ENCODE peak calls at places on chromosomes 6 and 20, in six cellular contexts. K, C, W, F, V and A are unnamed samples.

GRCh38 chr6:37347177-37348145 is 6.3 kb upstream of the RNF8 start:
- DNase-seq in K (no peak), C (no peak), W (no peak), F (no peak), V (no peak), A (no peak)

GRCh38 chr6:36851149-36851614 is 11.9 kb upstream of the CPNE5 start:
- DNase-seq in K (peak), C (peak), W (peak), F (no peak), V (no peak), A (no peak)

GRCh38 chr6:158211273-158212055 is 43.3 kb downstream of the GTF2H5 start:
- DNase-seq in K (no peak), C (no peak), W (no peak), F (no peak), V (no peak), A (no peak)

GRCh38 chr20:64166712-64167615 is 2.7 kb downstream of the MYT1 start:
- DNase-seq in K (no peak), C (no peak), W (no peak), F (no peak), V (peak), A (no peak)

GRCh38 chr20:4297141-4297826 is 281.9 kb upstream of the RNF24 start:
- DNase-seq in K (no peak), C (no peak), W (peak), F (no peak), V (no peak), A (peak)

GRCh38 chr6:36160147-36160760 is 29.9 kb downstream of the MAPK13 start:
- DNase-seq in K (no peak), C (no peak), W (no peak), F (no peak), V (no peak), A (no peak)

GRCh38 chr6:168326294-168327261 is 7.0 kb upstream of the DACT2 start:
- DNase-seq in K (no peak), C (no peak), W (no peak), F (no peak), V (no peak), A (no peak)

GRCh38 chr6:135202821-135203220 is 21.7 kb downstream of the MYB start:
- DNase-seq in K (no peak), C (no peak), W (no peak), F (no peak), V (no peak), A (no peak)

GRCh38 chr20:53276143-53276542 is 304.0 kb downstream of the TSHZ2 start:
- DNase-seq in K (no peak), C (peak), W (no peak), F (no peak), V (no peak), A (peak)

GRCh38 chr6:89034586-89035251 is 45.8 kb upstream of the PNRC1 start:
- DNase-seq in K (no peak), C (no peak), W (peak), F (peak), V (no peak), A (no peak)

GRCh38 chr20:62064788-62065668 is 653 bp downstream of the TAF4 start:
- DNase-seq in K (peak), C (no peak), W (no peak), F (no peak), V (no peak), A (no peak)

GRCh38 chr6:137218473-137218916 is 690 bp downstream of the IFNGR1 start:
- DNase-seq in K (peak), C (peak), W (no peak), F (peak), V (no peak), A (peak)

GRCh38 chr20:52500150-52500549 is 308.6 kb upstream of the ZFP64 start:
- DNase-seq in K (no peak), C (no peak), W (no peak), F (no peak), V (no peak), A (no peak)

GRCh38 chr20:57242414-57242813 is 24.0 kb downstream of the BMP7 start:
- DNase-seq in K (no peak), C (no peak), W (no peak), F (no peak), V (no peak), A (no peak)

GRCh38 chr6:116034327-116034726 is 26.4 kb downstream of the FRK start:
- DNase-seq in K (no peak), C (no peak), W (peak), F (no peak), V (no peak), A (no peak)

GRCh38 chr20:21395666-21396044 is 1.7 kb downstream of the NKX2-4 start:
- DNase-seq in K (no peak), C (no peak), W (no peak), F (no peak), V (no peak), A (no peak)

GRCh38 chr6:36851632-36852031 is 12.4 kb upstream of the CPNE5 start:
- DNase-seq in K (no peak), C (no peak), W (no peak), F (no peak), V (no peak), A (no peak)

GRCh38 chr6:35786810-35787209 is 6.0 kb downstream of the CLPSL1 start:
- DNase-seq in K (no peak), C (peak), W (no peak), F (no peak), V (peak), A (no peak)

GRCh38 chr6:100209323-100210137 is 215.5 kb upstream of the MCHR2 start:
- DNase-seq in K (no peak), C (no peak), W (no peak), F (no peak), V (no peak), A (no peak)

GRCh38 chr20:17225891-17226409 is 890 bp upstream of the PCSK2 start:
- DNase-seq in K (no peak), C (peak), W (no peak), F (no peak), V (peak), A (no peak)

GRCh38 chr6:35590622-35591066 is 77.9 kb upstream of the TULP1 start:
- DNase-seq in K (no peak), C (peak), W (no peak), F (no peak), V (no peak), A (no peak)

GRCh38 chr6:117448732-117449131 is 23.0 kb upstream of the ROS1 start:
- DNase-seq in K (no peak), C (no peak), W (peak), F (no peak), V (no peak), A (no peak)

GRCh38 chr20:1830240-1830639 is 65.0 kb upstream of the SIRPA start:
- DNase-seq in K (no peak), C (peak), W (peak), F (peak), V (no peak), A (no peak)

GRCh38 chr6:28124350-28124970 is at the start of gene ZSCAN16:
- DNase-seq in K (peak), C (peak), W (no peak), F (peak), V (peak), A (peak)

GRCh38 chr20:62741701-62742491 is 33.3 kb downstream of the NTSR1 start:
- DNase-seq in K (no peak), C (no peak), W (no peak), F (no peak), V (peak), A (no peak)

GRCh38 chr6:106444777-106445507 is 84.4 kb downstream of the CRYBG1 start:
- DNase-seq in K (peak), C (peak), W (peak), F (no peak), V (no peak), A (no peak)

GRCh38 chr6:79225718-79226117 is 8.8 kb downstream of the HMGN3 start:
- DNase-seq in K (no peak), C (no peak), W (no peak), F (no peak), V (no peak), A (no peak)
- TF ChIP-seq CTCF in K (no peak), C (no peak), W (no peak), F (no peak), V (no peak), A (no peak)

DNA sequence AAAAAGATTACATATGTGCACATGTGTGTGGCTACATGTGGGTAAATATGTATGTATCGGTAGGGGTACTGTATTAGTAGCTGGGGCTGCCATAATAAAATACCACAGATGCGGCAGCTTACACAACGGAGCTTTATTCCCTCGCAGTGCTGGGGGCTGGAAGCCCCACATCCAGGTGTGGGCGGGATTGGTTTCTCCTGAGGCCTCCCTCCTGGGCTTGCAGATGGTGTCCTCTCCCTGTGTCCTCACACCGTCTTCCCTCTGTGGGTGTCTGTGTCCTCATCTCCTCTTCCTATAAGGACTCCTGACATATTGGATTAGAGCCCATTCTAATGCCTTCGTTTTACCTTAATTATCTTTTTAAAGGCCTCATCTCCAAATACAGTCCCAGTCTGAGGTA is 97.7 kb downstream of the LY86 start:
- DNase-seq in K (no peak), C (no peak), W (no peak), F (no peak), V (no peak), A (no peak)
- H3K4me3 ChIP-seq in K (peak), C (no peak), W (no peak), F (no peak), V (peak), A (no peak)

GRCh38 chr20:46323557-46323956 is 15.3 kb upstream of the CDH22 start:
- DNase-seq in K (no peak), C (no peak), W (no peak), F (no peak), V (no peak), A (no peak)

GRCh38 chr20:46327557-46327956 is 19.3 kb upstream of the CDH22 start:
- DNase-seq in K (no peak), C (no peak), W (no peak), F (no peak), V (no peak), A (no peak)

GRCh38 chr20:46325788-46326472 is 17.6 kb upstream of the CDH22 start:
- DNase-seq in K (no peak), C (no peak), W (no peak), F (no peak), V (no peak), A (no peak)

GRCh38 chr20:46324379-46324778 is 16.1 kb upstream of the CDH22 start:
- DNase-seq in K (no peak), C (no peak), W (no peak), F (no peak), V (no peak), A (no peak)

GRCh38 chr20:46324960-46325703 is 16.8 kb upstream of the CDH22 start:
- DNase-seq in K (peak), C (peak), W (no peak), F (no peak), V (no peak), A (no peak)
- TF ChIP-seq CTCF in K (peak), C (no peak), W (peak), F (peak), V (peak), A (no peak)

GRCh38 chr20:31721408-31722332 is 998 bp downstream of the BCL2L1 start:
- DNase-seq in K (peak), C (peak), W (no peak), F (no peak), V (peak), A (no peak)

GRCh38 chr20:31717478-31717946 is 5.2 kb downstream of the BCL2L1 start:
- DNase-seq in K (no peak), C (no peak), W (no peak), F (no peak), V (no peak), A (no peak)

GRCh38 chr20:31720486-31721407 is 1.9 kb downstream of the BCL2L1 start:
- DNase-seq in K (peak), C (peak), W (no peak), F (no peak), V (peak), A (no peak)

GRCh38 chr20:31718952-31719643 is 3.6 kb downstream of the BCL2L1 start:
- DNase-seq in K (no peak), C (peak), W (no peak), F (no peak), V (no peak), A (no peak)

DNA sequence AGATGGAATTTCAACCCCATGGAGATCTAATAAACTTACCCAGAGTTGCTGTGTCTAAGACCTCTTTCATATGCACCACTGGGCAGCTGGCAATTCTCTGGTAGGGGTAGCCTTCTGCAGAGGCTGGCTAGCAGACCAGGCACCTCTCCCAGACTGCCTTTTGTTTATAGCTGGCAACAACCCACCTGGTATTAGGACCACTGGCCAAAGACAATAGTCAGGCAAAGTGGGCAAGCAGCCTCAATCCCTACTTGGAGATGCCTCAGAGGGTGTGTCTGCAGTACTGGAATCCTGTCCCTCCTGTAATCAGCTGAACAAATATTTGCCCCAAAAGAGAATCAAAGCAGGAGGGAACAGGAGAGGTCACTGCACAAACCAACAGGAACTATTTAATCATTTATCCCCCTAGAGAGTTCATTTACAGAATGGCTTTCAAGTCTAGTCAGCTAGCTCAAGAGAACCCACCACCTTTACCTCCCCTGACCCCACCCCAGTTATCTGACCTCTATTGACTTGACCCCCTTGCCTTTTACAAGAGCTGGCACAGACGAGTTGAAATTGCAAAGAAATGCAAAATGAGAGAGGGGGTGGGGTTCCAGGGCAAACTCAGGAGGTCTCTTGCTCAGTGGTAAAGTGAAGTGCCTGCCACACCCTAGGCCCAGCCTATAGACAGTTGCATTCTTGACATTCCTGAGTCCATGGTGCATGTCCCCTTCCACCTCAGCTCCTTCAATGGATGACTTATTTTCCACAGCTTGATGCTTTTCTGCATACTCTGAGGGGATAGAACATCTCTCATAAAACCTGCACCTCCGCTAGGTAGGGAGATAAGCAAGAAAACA is 2.8 kb downstream of the BCL2L1 start:
- DNase-seq in K (no peak), C (peak), W (no peak), F (no peak), V (no peak), A (no peak)
- H3K4me3 ChIP-seq in K (peak), C (peak), W (peak), F (peak), V (peak), A (peak)

DNA sequence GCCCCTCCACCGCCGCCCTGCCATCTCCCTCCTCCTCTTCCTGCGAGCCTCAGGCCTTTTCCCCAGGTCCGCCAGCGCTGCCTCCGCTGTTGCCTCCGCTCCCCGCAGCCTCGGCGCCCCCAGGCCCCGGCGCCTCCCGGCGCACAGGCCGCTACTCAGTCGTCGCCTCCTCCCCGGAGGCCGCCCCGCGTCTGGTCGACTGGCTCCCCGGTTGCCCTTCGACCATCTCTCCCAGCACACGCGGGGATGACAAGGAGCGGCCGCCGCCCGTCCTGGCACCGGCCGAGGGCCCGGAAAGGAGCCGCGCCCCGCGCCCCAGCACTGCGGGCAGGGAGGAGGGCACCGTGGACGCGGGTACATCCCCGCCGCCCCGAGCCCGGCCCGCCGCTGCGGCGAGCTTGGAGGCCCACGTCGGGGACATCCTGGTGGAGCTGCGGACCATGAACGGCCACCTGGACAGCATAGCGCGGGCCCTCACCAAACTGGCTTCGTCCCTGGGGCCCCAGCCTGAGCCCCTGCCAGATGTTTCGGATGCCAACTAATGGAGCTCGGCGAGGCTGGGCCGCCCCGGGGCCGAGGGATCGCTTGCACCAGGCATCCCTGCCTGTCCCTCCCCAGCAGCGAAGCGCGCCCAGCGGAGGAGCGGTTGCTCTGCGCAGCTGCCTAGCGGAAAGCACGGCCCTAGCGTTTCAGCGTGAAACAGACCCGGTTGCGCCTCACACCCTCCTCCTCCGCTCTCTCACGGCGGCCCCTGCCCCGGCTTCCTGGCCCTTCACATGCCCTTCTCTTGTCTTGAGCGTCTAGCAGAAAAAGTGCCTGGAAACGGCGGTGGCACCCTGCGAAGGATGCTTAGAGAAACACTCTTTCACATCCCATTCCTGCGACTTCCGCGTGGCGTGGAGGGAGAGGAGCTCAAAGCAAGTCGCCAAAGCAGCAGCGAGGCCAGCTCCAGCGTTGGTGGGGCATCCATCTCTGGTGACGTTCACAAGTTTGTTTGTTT is 285.7 kb upstream of the SUPT3H start:
- DNase-seq in K (no peak), C (no peak), W (no peak), F (no peak), V (no peak), A (no peak)
- TF ChIP-seq CTCF in K (no peak), C (no peak), W (no peak), F (no peak), V (no peak), A (no peak)

GRCh38 chr6:33428219-33428890 is 8.5 kb downstream of the SYNGAP1 start:
- DNase-seq in K (peak), C (peak), W (no peak), F (no peak), V (no peak), A (no peak)

GRCh38 chr6:33429745-33430042 is 9.8 kb downstream of the SYNGAP1 start:
- DNase-seq in K (no peak), C (no peak), W (no peak), F (no peak), V (no peak), A (no peak)

GRCh38 chr6:33427585-33428218 is 7.8 kb downstream of the SYNGAP1 start:
- DNase-seq in K (peak), C (peak), W (no peak), F (no peak), V (peak), A (no peak)

GRCh38 chr6:33430334-33430733 is 10.5 kb downstream of the SYNGAP1 start:
- DNase-seq in K (no peak), C (no peak), W (no peak), F (no peak), V (no peak), A (no peak)

DNA sequence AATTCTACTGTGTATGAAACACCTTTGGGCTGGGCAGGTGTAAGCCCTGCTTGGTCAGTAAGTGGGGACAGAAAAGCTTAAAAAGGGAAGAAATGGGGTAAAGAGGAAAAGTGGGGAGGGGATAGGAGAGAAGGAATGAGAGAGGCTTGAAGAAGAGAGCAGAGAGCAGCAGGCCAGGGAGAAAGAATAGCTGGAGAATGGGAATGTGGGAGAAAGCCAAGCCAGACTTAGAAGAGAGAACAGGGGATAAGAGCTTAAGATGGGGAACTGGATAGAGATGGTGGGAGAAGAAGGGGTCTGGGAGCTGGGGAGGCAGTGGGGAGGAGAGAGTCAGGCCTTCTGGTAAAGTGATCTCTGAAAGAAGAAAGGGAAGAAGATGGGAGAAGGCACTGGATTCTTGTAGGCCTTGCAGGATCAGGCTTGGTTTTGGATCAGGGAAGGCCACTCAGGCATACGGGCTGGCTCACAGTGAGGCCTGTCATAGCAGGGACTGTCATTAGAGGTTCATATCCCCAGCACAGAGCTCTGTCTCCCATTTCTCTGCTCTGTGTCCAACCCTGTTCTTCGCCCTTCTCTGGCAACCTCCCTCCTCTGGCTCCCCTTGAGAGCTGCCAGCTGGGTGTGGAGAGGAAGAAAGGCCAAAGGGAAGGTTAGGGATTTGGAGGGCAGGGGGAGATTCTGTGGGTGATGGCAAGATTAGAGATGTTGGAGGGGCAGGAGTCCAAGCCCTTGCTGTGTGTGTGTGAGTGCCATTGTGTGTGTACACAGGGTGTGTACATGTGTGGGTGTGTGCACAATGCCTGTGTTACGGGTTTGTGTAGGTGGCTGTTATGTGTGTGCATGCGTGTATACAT is 9.3 kb downstream of the SYNGAP1 start:
- DNase-seq in K (no peak), C (no peak), W (no peak), F (no peak), V (no peak), A (no peak)
- H3K4me3 ChIP-seq in K (peak), C (no peak), W (no peak), F (no peak), V (no peak), A (no peak)

GRCh38 chr6:163903528-163903927 is 489.0 kb downstream of the QKI start:
- DNase-seq in K (no peak), C (no peak), W (no peak), F (no peak), V (no peak), A (no peak)

GRCh38 chr6:163900570-163900969 is 486.1 kb downstream of the QKI start:
- DNase-seq in K (no peak), C (no peak), W (peak), F (no peak), V (no peak), A (no peak)

GRCh38 chr6:163904161-163904560 is 489.6 kb downstream of the QKI start:
- DNase-seq in K (no peak), C (no peak), W (no peak), F (no peak), V (no peak), A (no peak)

GRCh38 chr6:163901681-163902080 is 487.2 kb downstream of the QKI start:
- DNase-seq in K (no peak), C (no peak), W (no peak), F (no peak), V (no peak), A (no peak)

GRCh38 chr6:163902993-163903392 is 488.5 kb downstream of the QKI start:
- DNase-seq in K (no peak), C (no peak), W (no peak), F (no peak), V (no peak), A (no peak)
- TF ChIP-seq CTCF in K (peak), C (no peak), W (no peak), F (no peak), V (no peak), A (no peak)